ENCODE peak calls at places on chromosomes 5 and 9, in five cellular contexts. M, A, B, N and C are unnamed samples.

GRCh38 chr9:76290555-76290954 is 103.7 kb downstream of the RFK start:
- DNase-seq in M (peak), A (no peak), B (no peak), N (no peak), C (no peak)

GRCh38 chr9:69223605-69224004 is 49.5 kb downstream of the TJP2 start:
- DNase-seq in B (peak), M (peak), N (peak), A (no peak), C (no peak)

GRCh38 chr5:153696256-153696655 is 205.8 kb downstream of the GRIA1 start:
- DNase-seq in M (no peak), A (no peak), N (no peak), B (no peak), C (no peak)

GRCh38 chr5:3010301-3010952 is 258.9 kb upstream of the IRX2 start:
- DNase-seq in B (no peak), M (no peak), A (no peak), N (no peak), C (no peak)

GRCh38 chr5:175556794-175557193 is 78.4 kb downstream of the SFXN1 start:
- DNase-seq in N (no peak), M (no peak), B (no peak), A (no peak), C (no peak)

GRCh38 chr9:108565651-108566378 is 290.0 kb downstream of the ACTL7B start:
- DNase-seq in B (no peak), N (peak), A (peak), M (peak), C (no peak)

GRCh38 chr5:58462623-58463230 is 2.8 kb upstream of the PLK2 start:
- DNase-seq in A (peak), B (no peak), M (peak), N (peak), C (no peak)

GRCh38 chr9:38016375-38017120 is 52.5 kb downstream of the SHB start:
- DNase-seq in B (no peak), M (no peak), A (no peak), N (no peak), C (no peak)

GRCh38 chr5:149838881-149839739 is 105.5 kb downstream of the PDE6A start:
- DNase-seq in M (no peak), N (no peak), A (no peak), B (no peak), C (peak)

GRCh38 chr5:92519717-92520632 is 1061.0 kb downstream of the NR2F1-AS1 start:
- DNase-seq in B (no peak), A (no peak), N (no peak), M (no peak), C (no peak)

GRCh38 chr5:1668141-1668721 is 131.4 kb downstream of the MRPL36 start:
- DNase-seq in B (no peak), N (no peak), A (no peak), M (no peak), C (no peak)

GRCh38 chr5:32197032-32197431 is 22.9 kb upstream of the GOLPH3 start:
- DNase-seq in A (no peak), M (no peak), B (no peak), N (no peak), C (no peak)

GRCh38 chr5:32187675-32188074 is 13.6 kb upstream of the GOLPH3 start:
- DNase-seq in B (no peak), N (no peak), M (no peak), A (no peak), C (no peak)

GRCh38 chr5:32195265-32195664 is 21.1 kb upstream of the GOLPH3 start:
- DNase-seq in M (no peak), N (no peak), A (no peak), B (no peak), C (no peak)

GRCh38 chr5:32190094-32190493 is 16.0 kb upstream of the GOLPH3 start:
- DNase-seq in N (no peak), B (no peak), M (no peak), A (no peak), C (no peak)

DNA sequence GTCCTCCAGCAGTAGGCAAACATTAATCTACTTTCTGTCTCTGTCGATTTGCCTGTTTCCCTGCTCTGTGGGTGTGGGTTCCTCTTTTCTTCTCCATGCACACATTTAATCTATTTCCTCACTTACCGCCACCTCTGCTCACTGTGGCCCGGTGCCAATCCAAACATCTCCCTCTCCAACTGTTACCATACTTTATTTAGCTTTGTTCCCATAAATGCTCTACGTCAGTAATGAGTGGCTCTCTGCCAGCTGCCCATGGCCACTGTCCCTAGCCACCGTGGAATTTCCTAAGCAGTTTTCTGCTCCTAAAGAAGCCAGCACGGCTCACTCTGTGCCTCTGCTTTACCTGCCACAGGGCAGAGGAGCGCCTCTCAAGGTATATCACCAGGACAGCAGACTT is 19.5 kb upstream of the GOLPH3 start:
- DNase-seq in B (no peak), N (peak), M (peak), A (peak), C (peak)
- TF ChIP-seq POLR2AphosphoS5 in B (no peak), N (peak), M (no peak), A (peak), C (peak)

DNA sequence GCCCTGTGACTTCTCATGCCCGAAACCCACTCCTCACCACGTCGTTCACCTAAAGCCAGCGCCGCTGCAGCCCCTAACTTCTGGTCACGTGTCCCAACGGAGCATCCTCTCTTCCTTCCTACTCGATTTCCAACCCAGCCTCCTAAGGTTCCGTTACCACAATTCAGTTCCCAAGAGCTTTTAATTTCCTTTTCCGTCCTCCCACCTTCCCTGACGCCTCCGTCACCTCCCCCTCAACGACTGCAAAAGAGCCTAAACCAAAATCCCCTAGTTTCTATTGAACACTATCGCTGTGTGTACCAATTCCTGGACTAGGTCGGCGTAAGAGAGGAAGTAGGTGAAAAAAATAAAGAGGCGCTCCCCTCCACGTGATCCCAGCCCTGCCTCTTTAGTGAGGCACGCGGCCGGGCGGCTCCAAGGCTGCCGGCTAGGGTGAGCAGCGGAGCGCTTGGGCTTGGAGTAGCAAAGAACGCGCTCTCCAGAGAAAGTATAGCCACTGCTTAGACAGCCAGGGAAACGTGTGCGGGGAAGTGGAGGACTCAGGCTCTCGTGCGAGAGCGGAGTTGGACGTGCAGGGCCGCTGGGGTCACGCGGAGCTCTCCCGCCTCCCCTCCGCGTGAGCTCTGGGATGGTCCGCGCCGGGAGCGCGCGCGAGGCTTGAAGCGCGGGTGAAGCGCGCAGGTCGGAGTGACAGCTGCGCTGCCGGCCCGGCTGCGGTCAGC is at the start of the genes CENPP and NOL8:
- DNase-seq in A (peak), N (peak), B (peak), M (peak), C (peak)
- TF ChIP-seq POLR2AphosphoS5 in A (peak), N (peak), B (peak), M (peak), C (peak)

GRCh38 chr9:120366646-120367019 is 213.3 kb downstream of the CDK5RAP2 start:
- DNase-seq in A (no peak), N (peak), B (no peak), M (peak), C (no peak)
- TF ChIP-seq POLR2AphosphoS5 in A (no peak), N (no peak), B (no peak), M (no peak), C (no peak)

DNA sequence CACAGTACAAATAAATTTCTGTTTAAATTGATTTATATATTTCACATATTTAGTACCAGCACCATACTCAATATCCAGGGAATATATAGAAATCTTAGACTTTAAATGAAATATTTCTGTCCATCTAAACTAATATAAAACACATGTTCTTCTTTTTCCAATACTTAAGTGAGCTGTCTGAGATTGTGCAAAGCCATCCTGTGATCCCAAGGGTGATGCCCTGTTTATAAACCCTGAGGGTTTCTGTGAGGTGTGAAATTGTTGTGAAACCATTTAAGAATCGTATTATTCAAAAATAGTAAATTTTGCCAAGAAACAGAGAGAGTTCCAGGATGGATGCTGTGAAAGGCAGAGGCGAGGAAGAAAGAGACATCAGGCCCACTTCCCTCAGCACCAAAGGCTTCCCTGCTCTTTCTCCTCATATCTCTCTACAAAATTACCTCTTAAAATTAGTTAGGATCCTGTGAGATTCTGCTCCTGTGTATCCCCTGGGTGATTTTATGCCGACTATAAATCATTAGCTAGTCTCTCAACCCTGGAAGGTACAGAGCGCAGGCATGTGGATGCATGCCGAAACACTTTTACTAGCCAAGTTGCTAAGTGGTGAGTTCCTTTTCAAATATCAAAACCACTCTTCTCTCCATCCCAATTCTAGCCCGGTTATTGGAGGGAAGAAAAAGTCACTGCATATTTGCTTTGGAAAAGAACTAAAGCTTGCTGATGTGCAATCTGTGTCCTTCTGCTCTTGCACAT is 183.0 kb downstream of the GLIS3 start:
- DNase-seq in N (no peak), M (no peak), B (no peak), A (no peak), C (no peak)
- TF ChIP-seq POLR2AphosphoS5 in N (no peak), M (no peak), B (no peak), A (no peak), C (no peak)

DNA sequence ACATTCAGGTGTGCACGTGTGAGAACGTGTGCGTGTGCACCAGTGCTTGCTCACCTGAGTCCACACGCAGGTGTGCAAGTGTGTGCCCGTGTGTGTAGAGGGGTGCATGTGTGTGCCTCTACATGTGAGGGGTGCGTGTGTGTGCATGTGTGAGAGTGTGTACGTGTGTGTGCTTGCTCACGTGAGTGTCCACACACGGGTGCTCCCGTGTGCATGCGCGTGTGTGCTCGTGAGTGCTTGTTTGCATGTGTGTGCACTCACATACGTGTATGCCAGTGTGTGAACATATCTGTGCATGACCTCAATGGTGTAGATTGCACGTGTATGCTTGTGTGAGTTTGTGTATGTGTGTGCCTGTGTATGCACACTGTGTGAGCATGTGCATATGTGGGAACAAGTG is 40.5 kb upstream of the NOTCH1 start:
- DNase-seq in N (no peak), A (no peak), M (no peak), B (no peak), C (no peak)
- TF ChIP-seq POLR2AphosphoS5 in N (no peak), A (no peak), M (no peak), B (no peak), C (no peak)